ENCODE peak calls at places on chromosomes 13 and 19, in seven cellular contexts. One of them, this sample, is unnamed.

GRCh38 chr19:30253581-30253996 is 118.6 kb upstream of the ZNF536 start:
- DNase-seq in HCT116: no peak
- DNase-seq in sigmoid colon: no peak
- DNase-seq in K562: no peak
- DNase-seq in SK-N-SH: peak; percentile 42
- DNase-seq in transverse colon: no peak
- DNase-seq in suprapubic skin: no peak
- DNase-seq in this sample: no peak

GRCh38 chr19:35756373-35757230 is at the start of gene HSPB6:
- DNase-seq in HCT116: no peak
- DNase-seq in sigmoid colon: peak; percentile 90
- DNase-seq in K562: no peak
- DNase-seq in SK-N-SH: no peak
- DNase-seq in transverse colon: peak; percentile 42
- DNase-seq in suprapubic skin: no peak
- DNase-seq in this sample: no peak

GRCh38 chr19:42254850-42255765 is at the start of gene ERF:
- DNase-seq in HCT116: peak; percentile 65
- DNase-seq in sigmoid colon: peak; percentile 98
- DNase-seq in K562: peak; percentile 96
- DNase-seq in SK-N-SH: peak; percentile 96
- DNase-seq in transverse colon: peak; percentile 95
- DNase-seq in suprapubic skin: peak; percentile 97
- DNase-seq in this sample: peak; percentile 95

GRCh38 chr13:61531383-61532065 is 115.9 kb upstream of the PCDH20 start:
- DNase-seq in HCT116: no peak
- DNase-seq in sigmoid colon: no peak
- DNase-seq in K562: no peak
- DNase-seq in SK-N-SH: no peak
- DNase-seq in transverse colon: no peak
- DNase-seq in suprapubic skin: no peak
- DNase-seq in this sample: no peak

GRCh38 chr13:99104396-99104795 is 96.3 kb upstream of the UBAC2 start:
- DNase-seq in HCT116: no peak
- DNase-seq in sigmoid colon: no peak
- DNase-seq in K562: peak; percentile 32
- DNase-seq in SK-N-SH: no peak
- DNase-seq in transverse colon: no peak
- DNase-seq in suprapubic skin: no peak
- DNase-seq in this sample: no peak

GRCh38 chr13:99911069-99911964 is 60.2 kb downstream of the ZIC5 start:
- DNase-seq in HCT116: no peak
- DNase-seq in sigmoid colon: no peak
- DNase-seq in K562: no peak
- DNase-seq in SK-N-SH: no peak
- DNase-seq in transverse colon: no peak
- DNase-seq in suprapubic skin: no peak
- DNase-seq in this sample: no peak

GRCh38 chr19:49492573-49493411 is 3.4 kb upstream of the RPS11 start:
- DNase-seq in HCT116: no peak
- DNase-seq in sigmoid colon: no peak
- DNase-seq in K562: peak; percentile 73
- DNase-seq in SK-N-SH: no peak
- DNase-seq in transverse colon: no peak
- DNase-seq in suprapubic skin: no peak
- DNase-seq in this sample: no peak

GRCh38 chr13:28321751-28322150 is 173.2 kb downstream of the FLT1 start:
- DNase-seq in HCT116: no peak
- DNase-seq in sigmoid colon: no peak
- DNase-seq in K562: no peak
- DNase-seq in SK-N-SH: no peak
- DNase-seq in transverse colon: no peak
- DNase-seq in suprapubic skin: no peak
- DNase-seq in this sample: no peak

GRCh38 chr13:27055501-27055900 is 116.1 kb downstream of the USP12 start:
- DNase-seq in HCT116: no peak
- DNase-seq in sigmoid colon: no peak
- DNase-seq in K562: no peak
- DNase-seq in SK-N-SH: no peak
- DNase-seq in transverse colon: no peak
- DNase-seq in suprapubic skin: no peak
- DNase-seq in this sample: no peak

GRCh38 chr13:19634129-19634740 is 776 bp downstream of the MPHOSPH8 start:
- DNase-seq in HCT116: no peak
- DNase-seq in sigmoid colon: peak; percentile 74
- DNase-seq in K562: peak; percentile 47
- DNase-seq in SK-N-SH: peak; percentile 19
- DNase-seq in transverse colon: peak; percentile 28
- DNase-seq in suprapubic skin: no peak
- DNase-seq in this sample: peak; percentile 23

GRCh38 chr13:67134322-67135129 is 95.6 kb downstream of the PCDH9 start:
- DNase-seq in HCT116: no peak
- DNase-seq in sigmoid colon: no peak
- DNase-seq in K562: peak; percentile 47
- DNase-seq in SK-N-SH: no peak
- DNase-seq in transverse colon: no peak
- DNase-seq in suprapubic skin: no peak
- DNase-seq in this sample: no peak

GRCh38 chr19:6108721-6109633 is 1.3 kb downstream of the RFX2 start:
- DNase-seq in HCT116: no peak
- DNase-seq in sigmoid colon: peak; percentile 90
- DNase-seq in K562: peak; percentile 73
- DNase-seq in SK-N-SH: peak; percentile 61
- DNase-seq in transverse colon: peak; percentile 66
- DNase-seq in suprapubic skin: no peak
- DNase-seq in this sample: peak; percentile 68

GRCh38 chr19:21092107-21092506 is 10.1 kb downstream of the ZNF714 start:
- DNase-seq in HCT116: no peak
- DNase-seq in sigmoid colon: no peak
- DNase-seq in K562: no peak
- DNase-seq in SK-N-SH: no peak
- DNase-seq in transverse colon: no peak
- DNase-seq in suprapubic skin: no peak
- DNase-seq in this sample: no peak

GRCh38 chr13:94433055-94433947 is 46.2 kb downstream of the DCT start:
- DNase-seq in HCT116: no peak
- DNase-seq in sigmoid colon: no peak
- DNase-seq in K562: peak; percentile 64
- DNase-seq in SK-N-SH: no peak
- DNase-seq in transverse colon: peak; percentile 21
- DNase-seq in suprapubic skin: no peak
- DNase-seq in this sample: no peak

GRCh38 chr19:23474172-23474571 is 78.9 kb upstream of the ZNF91 start:
- DNase-seq in HCT116: no peak
- DNase-seq in sigmoid colon: no peak
- DNase-seq in K562: no peak
- DNase-seq in SK-N-SH: no peak
- DNase-seq in transverse colon: no peak
- DNase-seq in suprapubic skin: no peak
- DNase-seq in this sample: no peak

GRCh38 chr19:46404039-46404883 is 9.1 kb downstream of the CCDC8 start:
- DNase-seq in HCT116: no peak
- DNase-seq in sigmoid colon: peak; percentile 82
- DNase-seq in K562: peak; percentile 33
- DNase-seq in SK-N-SH: no peak
- DNase-seq in transverse colon: peak; percentile 63
- DNase-seq in suprapubic skin: no peak
- DNase-seq in this sample: no peak
- TF ChIP-seq CTCF in HCT116: no peak
- TF ChIP-seq CTCF in sigmoid colon: no peak
- TF ChIP-seq CTCF in K562: peak; percentile 24
- TF ChIP-seq CTCF in SK-N-SH: no peak
- TF ChIP-seq CTCF in transverse colon: no peak
- TF ChIP-seq CTCF in suprapubic skin: no peak
- TF ChIP-seq CTCF in this sample: no peak

DNA sequence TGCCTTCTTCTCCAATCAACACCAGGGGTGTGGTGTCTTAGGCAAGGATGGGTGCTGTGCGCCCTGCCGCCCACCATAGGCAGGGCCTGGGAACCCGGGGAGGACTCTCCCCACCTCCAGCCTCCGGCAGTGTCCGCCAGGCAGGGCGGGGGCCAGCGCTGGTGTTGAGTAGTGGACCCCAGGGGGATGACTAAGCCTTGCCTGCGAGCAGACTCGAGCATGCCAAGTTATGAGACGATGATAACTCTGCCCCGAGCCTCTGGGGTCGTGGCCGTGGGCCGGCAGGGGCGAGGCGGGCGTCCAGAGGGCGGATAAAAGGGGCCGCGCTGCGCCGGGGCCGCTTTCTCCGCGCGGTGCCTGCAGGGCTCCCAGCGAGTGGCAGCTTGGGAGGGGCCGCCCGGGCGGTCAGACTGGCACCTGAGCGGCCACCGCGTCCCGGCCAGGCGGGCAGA is at the start of gene MEDAG:
- DNase-seq in HCT116: no peak
- DNase-seq in sigmoid colon: peak; percentile 91
- DNase-seq in K562: no peak
- DNase-seq in SK-N-SH: no peak
- DNase-seq in transverse colon: peak; percentile 17
- DNase-seq in suprapubic skin: peak; percentile 91
- DNase-seq in this sample: no peak
- TF ChIP-seq POLR2AphosphoS5 in HCT116: no peak
- TF ChIP-seq POLR2AphosphoS5 in sigmoid colon: peak; percentile 30
- TF ChIP-seq POLR2AphosphoS5 in K562: no peak
- TF ChIP-seq POLR2AphosphoS5 in SK-N-SH: no peak
- TF ChIP-seq POLR2AphosphoS5 in transverse colon: no peak
- TF ChIP-seq POLR2AphosphoS5 in suprapubic skin: no peak
- TF ChIP-seq POLR2AphosphoS5 in this sample: no peak

DNA sequence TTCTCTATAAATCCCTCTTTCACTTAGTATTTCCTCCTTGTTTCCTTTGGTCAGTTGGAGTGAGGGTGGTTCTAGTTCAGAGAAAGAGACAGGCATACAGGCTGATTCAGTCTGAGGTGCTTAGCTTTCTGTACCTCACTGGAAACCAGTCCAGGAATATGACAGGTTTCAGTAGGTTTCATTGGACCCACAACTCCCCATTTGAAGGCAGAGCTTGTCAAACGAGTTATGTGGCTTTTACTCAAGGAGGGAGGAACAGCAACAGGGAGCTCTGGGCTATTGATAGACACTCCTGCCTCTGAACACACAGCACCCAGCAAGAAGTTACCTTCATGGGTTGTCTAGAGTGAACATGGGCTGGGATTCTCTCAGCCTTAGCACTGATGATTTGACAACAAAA is 14.5 kb downstream of the ACTN4 start:
- DNase-seq in HCT116: no peak
- DNase-seq in sigmoid colon: no peak
- DNase-seq in K562: no peak
- DNase-seq in SK-N-SH: no peak
- DNase-seq in transverse colon: peak; percentile 55
- DNase-seq in suprapubic skin: no peak
- DNase-seq in this sample: no peak
- H3K4me1 ChIP-seq in HCT116: peaks cover 89% of the 10 kb centered on the region
- H3K4me1 ChIP-seq in sigmoid colon: peaks cover 96% of the 10 kb centered on the region
- H3K4me1 ChIP-seq in K562: peaks cover 43% of the 10 kb centered on the region
- H3K4me1 ChIP-seq in SK-N-SH: peaks cover 42% of the 10 kb centered on the region
- H3K4me1 ChIP-seq in transverse colon: peaks cover 97% of the 10 kb centered on the region
- H3K4me1 ChIP-seq in suprapubic skin: peaks cover 99% of the 10 kb centered on the region
- H3K4me1 ChIP-seq in this sample: peaks cover 77% of the 10 kb centered on the region

DNA sequence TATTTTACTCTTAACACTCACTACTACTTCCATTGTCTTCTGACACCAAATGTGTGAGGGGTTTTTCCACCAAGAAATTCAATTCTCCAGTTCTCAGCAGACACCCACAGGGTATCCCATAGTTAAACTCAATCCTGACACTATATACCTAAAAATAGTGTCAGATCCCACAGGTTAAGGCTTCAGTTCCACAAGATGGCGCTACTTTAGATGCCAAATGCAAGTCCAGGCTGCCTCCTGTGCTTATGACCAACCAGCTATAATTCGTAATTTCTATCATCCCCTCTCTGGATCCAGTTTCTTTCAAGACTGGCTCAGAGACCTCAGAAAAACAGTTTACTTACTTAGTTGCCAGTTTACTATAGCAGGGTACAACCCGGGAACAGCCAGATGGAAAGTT is 1146.2 kb upstream of the SPRY2 start:
- DNase-seq in HCT116: peak; percentile 35
- DNase-seq in sigmoid colon: no peak
- DNase-seq in K562: peak; percentile 14
- DNase-seq in SK-N-SH: peak; percentile 1
- DNase-seq in transverse colon: no peak
- DNase-seq in suprapubic skin: no peak
- DNase-seq in this sample: no peak
- TF ChIP-seq CTCF in HCT116: peak; percentile 50
- TF ChIP-seq CTCF in sigmoid colon: no peak
- TF ChIP-seq CTCF in K562: no peak
- TF ChIP-seq CTCF in SK-N-SH: peak; percentile 65
- TF ChIP-seq CTCF in transverse colon: no peak
- TF ChIP-seq CTCF in suprapubic skin: no peak
- TF ChIP-seq CTCF in this sample: no peak

This sample was measured in breast epithelium.